ENCODE peak calls at places on chromosomes 11 and 22, in nine cellular contexts. N is stimulated activated CD8-positive, alpha-beta memory T cell treated with anti-CD3 and anti-CD28 coated beads, Interleukin-2, amount 100 ng/mL, for 1 hour; D is HEK293T; F is HCEC 1CT; Q is kidney tubule cell; S is dorsolateral prefrontal cortex; G is T-cell; V is fibroblast of pulmonary artery; X is amniotic stem cell. R is an unnamed sample.

GRCh38 chr22:39535831-39536449 is 3.4 kb upstream of the RPS19BP1 start:
- DNase-seq in N (no peak), D (no peak), F (no peak), Q (no peak), S (no peak), G (no peak), V (no peak), X (no peak), R (no peak)

GRCh38 chr11:19453893-19454292 is 213.1 kb upstream of the E2F8 start:
- DNase-seq in N (no peak), D (no peak), F (no peak), Q (no peak), S (no peak), G (no peak), V (peak), X (no peak), R (no peak)

GRCh38 chr22:26057731-26058130 is 111.5 kb upstream of the SEZ6L start:
- DNase-seq in N (no peak), D (no peak), F (no peak), Q (no peak), S (no peak), G (no peak), V (no peak), X (no peak), R (no peak)

GRCh38 chr11:44818110-44818509 is 91.3 kb downstream of the TSPAN18 start:
- DNase-seq in N (no peak), D (no peak), F (no peak), Q (no peak), S (no peak), G (no peak), V (no peak), X (no peak), R (no peak)

GRCh38 chr11:19664896-19665548 is 47.6 kb upstream of the NAV2 start:
- DNase-seq in N (no peak), D (no peak), F (peak), Q (peak), S (peak), G (no peak), V (peak), X (no peak), R (peak)

GRCh38 chr11:95322546-95322945 is 91.5 kb upstream of the SESN3 start:
- DNase-seq in N (no peak), D (no peak), F (peak), Q (peak), S (no peak), G (no peak), V (peak), X (no peak), R (no peak)

GRCh38 chr11:10323793-10324170 is 18.9 kb downstream of the ADM start:
- DNase-seq in N (no peak), D (no peak), F (no peak), Q (peak), S (no peak), G (no peak), V (peak), X (no peak), R (peak)

GRCh38 chr11:134665571-134666268 is 253.7 kb upstream of the B3GAT1 start:
- DNase-seq in N (no peak), D (no peak), F (no peak), Q (no peak), S (no peak), G (no peak), V (no peak), X (no peak), R (no peak)

GRCh38 chr11:25859776-25860175 is 472.2 kb upstream of the ANO3 start:
- DNase-seq in N (no peak), D (no peak), F (no peak), Q (no peak), S (no peak), G (no peak), V (no peak), X (no peak), R (no peak)

GRCh38 chr22:24440270-24440717 is 12.9 kb downstream of the ADORA2A start:
- DNase-seq in N (no peak), D (no peak), F (no peak), Q (no peak), S (no peak), G (no peak), V (no peak), X (no peak), R (no peak)

GRCh38 chr22:43263645-43264514 is 76.9 kb upstream of the TTLL12 start:
- DNase-seq in N (peak), D (peak), F (no peak), Q (peak), S (no peak), G (peak), V (peak), X (no peak), R (peak)

GRCh38 chr11:74978041-74978440 is 10.7 kb upstream of the NEU3 start:
- DNase-seq in N (no peak), D (no peak), F (no peak), Q (no peak), S (no peak), G (no peak), V (no peak), X (no peak), R (no peak)

GRCh38 chr11:74462009-74462408 is 5.3 kb downstream of the KCNE3 start:
- DNase-seq in N (no peak), D (no peak), F (peak), Q (no peak), S (no peak), G (no peak), V (peak), X (no peak), R (peak)

GRCh38 chr22:37187891-37188761 is at the start of gene C1QTNF6:
- DNase-seq in N (no peak), D (no peak), F (peak), Q (peak), S (no peak), G (no peak), V (peak), X (no peak), R (peak)

GRCh38 chr11:7579226-7579825 is 65.5 kb downstream of the PPFIBP2 start:
- DNase-seq in N (no peak), D (no peak), F (no peak), Q (no peak), S (no peak), G (no peak), V (peak), X (peak), R (peak)

GRCh38 chr11:33177676-33178336 is 16.5 kb upstream of the CSTF3 start:
- DNase-seq in N (no peak), D (no peak), F (no peak), Q (no peak), S (no peak), G (no peak), V (peak), X (no peak), R (no peak)

GRCh38 chr22:31093090-31093850 is 12.2 kb downstream of the SMTN start:
- DNase-seq in N (no peak), D (no peak), F (no peak), Q (no peak), S (peak), G (no peak), V (no peak), X (no peak), R (no peak)

GRCh38 chr11:18229501-18229900 is 7.1 kb downstream of the SAA4 start:
- DNase-seq in N (no peak), D (no peak), F (no peak), Q (no peak), S (no peak), G (no peak), V (no peak), X (no peak), R (no peak)

GRCh38 chr22:48886604-48887393 is 940.9 kb downstream of the BRD1 start:
- DNase-seq in N (no peak), D (no peak), F (no peak), Q (no peak), S (no peak), G (no peak), V (no peak), X (no peak), R (no peak)

GRCh38 chr11:68690671-68691401 is 6.5 kb downstream of the GAL start:
- DNase-seq in N (no peak), D (no peak), F (no peak), Q (no peak), S (no peak), G (peak), V (no peak), X (no peak), R (no peak)

GRCh38 chr11:116478676-116479075 is 294.1 kb downstream of the BUD13 start:
- DNase-seq in N (no peak), D (no peak), F (no peak), Q (no peak), S (no peak), G (no peak), V (no peak), X (no peak), R (no peak)

GRCh38 chr11:128686745-128687177 is 7.1 kb upstream of the FLI1 start:
- DNase-seq in N (no peak), D (no peak), F (peak), Q (no peak), S (no peak), G (peak), V (peak), X (no peak), R (peak)

GRCh38 chr22:38271927-38272372 is 860 bp downstream of the TMEM184B start:
- DNase-seq in N (no peak), D (no peak), F (no peak), Q (peak), S (peak), G (no peak), V (no peak), X (no peak), R (no peak)

GRCh38 chr22:30705710-30706651 is 11.3 kb downstream of the OSBP2 start:
- DNase-seq in N (no peak), D (no peak), F (peak), Q (no peak), S (peak), G (no peak), V (no peak), X (no peak), R (no peak)

GRCh38 chr11:79375818-79376550 is 64.8 kb downstream of the TENM4 start:
- DNase-seq in N (no peak), D (no peak), F (no peak), Q (no peak), S (no peak), G (no peak), V (no peak), X (no peak), R (no peak)

GRCh38 chr11:129249923-129250322 is 57.8 kb upstream of the ARHGAP32 start:
- DNase-seq in N (no peak), D (no peak), F (no peak), Q (no peak), S (no peak), G (no peak), V (no peak), X (no peak), R (no peak)

GRCh38 chr11:76610871-76611475 is 59.6 kb downstream of the LRRC32 start:
- DNase-seq in N (no peak), D (no peak), F (no peak), Q (no peak), S (peak), G (no peak), V (no peak), X (no peak), R (peak)

GRCh38 chr11:19220903-19221682 is 19.3 kb upstream of the CSRP3 start:
- DNase-seq in N (no peak), D (no peak), F (no peak), Q (no peak), S (no peak), G (no peak), V (peak), X (no peak), R (no peak)

GRCh38 chr22:39496131-39496838 is 5.8 kb upstream of the MIEF1 start:
- DNase-seq in N (no peak), D (peak), F (peak), Q (peak), S (peak), G (peak), V (peak), X (peak), R (peak)

GRCh38 chr11:73528420-73528819 is 69.5 kb downstream of the FAM168A start:
- DNase-seq in N (no peak), D (no peak), F (no peak), Q (peak), S (no peak), G (no peak), V (no peak), X (no peak), R (peak)

GRCh38 chr11:9619004-9619403 is 44.9 kb upstream of the SWAP70 start:
- DNase-seq in N (no peak), D (no peak), F (no peak), Q (no peak), S (no peak), G (no peak), V (no peak), X (no peak), R (no peak)

GRCh38 chr22:48952256-48953102 is 875.2 kb downstream of the BRD1 start:
- DNase-seq in N (no peak), D (no peak), F (no peak), Q (no peak), S (no peak), G (no peak), V (no peak), X (no peak), R (no peak)

GRCh38 chr22:39900306-39901227 is at the start of gene GRAP2:
- DNase-seq in N (peak), D (no peak), F (no peak), Q (no peak), S (no peak), G (peak), V (no peak), X (no peak), R (no peak)

GRCh38 chr22:35498446-35498845 is 42.2 kb upstream of the RASD2 start:
- DNase-seq in N (no peak), D (no peak), F (no peak), Q (no peak), S (no peak), G (no peak), V (no peak), X (no peak), R (no peak)

GRCh38 chr11:2534131-2534956 is 89.5 kb downstream of the KCNQ1 start:
- DNase-seq in N (no peak), D (no peak), F (no peak), Q (peak), S (no peak), G (no peak), V (no peak), X (no peak), R (peak)

GRCh38 chr22:26949193-26949592 is 291.8 kb downstream of the MIAT start:
- DNase-seq in N (no peak), D (no peak), F (no peak), Q (peak), S (no peak), G (no peak), V (peak), X (no peak), R (peak)

GRCh38 chr11:109695696-109696095 is 273.7 kb downstream of the C11orf87 start:
- DNase-seq in N (no peak), D (no peak), F (peak), Q (peak), S (no peak), G (no peak), V (peak), X (no peak), R (peak)

GRCh38 chr11:77073328-77074001 is 6.7 kb downstream of the CAPN5 start:
- DNase-seq in N (no peak), D (no peak), F (peak), Q (peak), S (no peak), G (no peak), V (peak), X (peak), R (peak)

GRCh38 chr22:38257650-38258246 is 15.1 kb downstream of the TMEM184B start:
- DNase-seq in N (no peak), D (no peak), F (no peak), Q (no peak), S (no peak), G (no peak), V (no peak), X (no peak), R (no peak)

GRCh38 chr22:46884365-46884764 is 121.9 kb downstream of the TBC1D22A start:
- DNase-seq in N (no peak), D (no peak), F (no peak), Q (no peak), S (no peak), G (no peak), V (no peak), X (no peak), R (no peak)

R was measured in mesenchymal stem cell.